ENCODE peak calls at places on chromosomes 16 and 17, in six cellular contexts. J is EL; K is left ventricle myocardium inferior; Y is activated CD8-positive, alpha-beta memory T cell treated with anti-CD3 and anti-CD28 coated beads for 48 hours; F is posterior cingulate gyrus; Q is NCI-H1417. H is an unnamed sample.

GRCh38 chr17:17213775-17214174 is 7.6 kb upstream of the PLD6 start:
- DNase-seq in J (no peak), Q (no peak), F (no peak), Y (no peak), K (no peak), H (no peak)

GRCh38 chr17:64534187-64534586 is 27.4 kb downstream of the CEP95 start:
- DNase-seq in J (peak), Y (no peak), F (no peak), K (no peak), Q (no peak), H (no peak)

GRCh38 chr17:66381701-66382362 is 79.4 kb downstream of the PRKCA start:
- DNase-seq in Q (no peak), K (no peak), J (no peak), F (no peak), Y (no peak), H (no peak)

GRCh38 chr16:78437352-78437968 is 338.0 kb downstream of the WWOX start:
- DNase-seq in Q (no peak), K (no peak), F (no peak), Y (no peak), J (no peak), H (peak)

GRCh38 chr16:89720520-89720858 is 209 bp downstream of the VPS9D1 start:
- DNase-seq in Y (no peak), J (peak), K (peak), F (peak), Q (peak), H (peak)

GRCh38 chr16:25027281-25027680 is 12.1 kb upstream of the ARHGAP17 start:
- DNase-seq in J (no peak), Q (no peak), Y (no peak), K (no peak), F (no peak), H (no peak)

GRCh38 chr17:2899911-2900310 is 103.7 kb downstream of the RAP1GAP2 start:
- DNase-seq in F (no peak), Y (no peak), J (no peak), K (no peak), Q (peak), H (no peak)

GRCh38 chr17:43900183-43900857 is 7.0 kb downstream of the MPP2 start:
- DNase-seq in K (peak), Q (peak), J (peak), Y (peak), F (peak), H (peak)

GRCh38 chr17:35345926-35346771 is 27.3 kb downstream of the SLFN11 start:
- DNase-seq in F (peak), Y (no peak), K (peak), J (peak), Q (no peak), H (no peak)

GRCh38 chr17:27284811-27285415 is 9.0 kb upstream of the WSB1 start:
- DNase-seq in K (no peak), J (no peak), Y (no peak), F (no peak), Q (no peak), H (no peak)

GRCh38 chr16:72783716-72784320 is 264.1 kb downstream of the ZFHX3 start:
- DNase-seq in Q (no peak), F (no peak), Y (no peak), K (no peak), J (peak), H (no peak)

GRCh38 chr17:75455896-75456416 is 479 bp upstream of the TMEM94 start:
- DNase-seq in K (no peak), Y (no peak), F (no peak), Q (no peak), J (no peak), H (no peak)

GRCh38 chr16:8798174-8798527 is 512 bp downstream of the PMM2 start:
- DNase-seq in F (no peak), Q (no peak), Y (no peak), K (no peak), J (no peak), H (no peak)

GRCh38 chr16:85171004-85171808 is 58.9 kb upstream of the CIBAR2 start:
- DNase-seq in Y (no peak), K (no peak), F (peak), J (no peak), Q (no peak), H (no peak)

GRCh38 chr16:9523994-9524393 is 432.6 kb downstream of the HAPSTR1 start:
- DNase-seq in J (no peak), K (no peak), F (no peak), Y (no peak), Q (no peak), H (no peak)

GRCh38 chr16:50602531-50603205 is 54.5 kb downstream of the NKD1 start:
- DNase-seq in J (no peak), Q (no peak), Y (no peak), K (no peak), F (no peak), H (no peak)

GRCh38 chr17:36835036-36835435 is 102.2 kb upstream of the LHX1 start:
- DNase-seq in K (no peak), J (no peak), Y (no peak), Q (no peak), F (no peak), H (no peak)

GRCh38 chr16:27231692-27232060 is 28.4 kb downstream of the KDM8 start:
- DNase-seq in J (no peak), F (no peak), K (no peak), Q (no peak), Y (no peak), H (no peak)

GRCh38 chr16:85327731-85328664 is 215.7 kb upstream of the CIBAR2 start:
- DNase-seq in K (no peak), J (no peak), Q (peak), Y (no peak), F (peak), H (peak)

GRCh38 chr16:84795338-84796053 is 24.3 kb upstream of the CRISPLD2 start:
- DNase-seq in F (no peak), K (peak), J (peak), Y (no peak), Q (no peak), H (no peak)

GRCh38 chr17:69702078-69702477 is 287.6 kb downstream of the MAP2K6 start:
- DNase-seq in F (no peak), Q (no peak), J (no peak), K (no peak), Y (no peak), H (no peak)

GRCh38 chr17:76586741-76587487 is 1.3 kb upstream of the ST6GALNAC2 start:
- DNase-seq in J (no peak), Q (peak), F (no peak), K (no peak), Y (no peak), H (no peak)